ENCODE peak calls at places on chromosomes 2 and 18, in nine cellular contexts. E is bronchial epithelial cell, Y is prostate gland, L is pancreas, T is breast epithelium, Q is stomach, V is endodermal cell, W is mammary epithelial cell, B is body of pancreas. S is an unnamed sample.

GRCh38 chr18:79480171-79480981 is 84.6 kb downstream of the NFATC1 start:
- DNase-seq in E (no peak), V (no peak), T (no peak), B (no peak), L (peak; percentile 46), W (no peak), Q (no peak), Y (no peak), S (peak; percentile 66)

GRCh38 chr2:121475811-121476571 is 54.7 kb upstream of the RNU4ATAC start:
- DNase-seq in T (no peak), B (no peak), W (peak; percentile 73), Q (no peak), E (peak; percentile 76), L (no peak), Y (no peak), V (no peak), S (no peak)

GRCh38 chr18:47737198-47737830 is 193.1 kb downstream of the SMAD2 start:
- DNase-seq in Y (no peak), V (peak; percentile 14), Q (peak; percentile 7), B (no peak), L (no peak), W (no peak), T (no peak), E (no peak), S (no peak)

GRCh38 chr2:239319261-239319661 is 81.6 kb downstream of the HDAC4 start:
- DNase-seq in W (no peak), T (no peak), L (no peak), V (peak; percentile 44), Y (no peak), E (peak; percentile 7), B (peak; percentile 43), Q (peak; percentile 63), S (peak; percentile 89)

GRCh38 chr18:63002305-63002704 is 287.0 kb downstream of the PHLPP1 start:
- DNase-seq in B (no peak), L (no peak), T (no peak), W (no peak), Q (no peak), V (no peak), Y (no peak), E (no peak), S (no peak)

GRCh38 chr18:4250141-4250540 is 205.0 kb downstream of the DLGAP1 start:
- DNase-seq in Q (no peak), L (no peak), Y (no peak), B (no peak), V (no peak), T (no peak), E (no peak), W (no peak), S (no peak)

GRCh38 chr18:7116001-7116831 is 1.4 kb downstream of the LAMA1 start:
- DNase-seq in Q (no peak), V (peak; percentile 77), B (no peak), Y (no peak), W (peak; percentile 48), E (no peak), L (no peak), T (no peak), S (no peak)

GRCh38 chr2:232085179-232085578 is 123.7 kb downstream of the DIS3L2 start:
- DNase-seq in V (no peak), E (no peak), Y (no peak), B (no peak), W (no peak), Q (no peak), L (no peak), T (no peak), S (no peak)

GRCh38 chr2:191345788-191346187 is 100.6 kb downstream of the MYO1B start:
- DNase-seq in Y (no peak), V (no peak), E (peak; percentile 93), L (no peak), B (no peak), Q (no peak), T (no peak), W (peak; percentile 43), S (no peak)

GRCh38 chr2:231648579-231649174 is 56.0 kb downstream of the TEX44 start:
- DNase-seq in T (peak; percentile 81), V (peak; percentile 90), W (peak; percentile 52), Q (peak; percentile 89), E (peak; percentile 43), B (peak; percentile 84), Y (peak; percentile 61), L (peak; percentile 88), S (peak; percentile 91)

GRCh38 chr18:59148192-59148591 is 8.5 kb downstream of the SEC11C start:
- DNase-seq in T (peak; percentile 21), Q (peak; percentile 30), B (peak; percentile 59), L (peak; percentile 64), E (no peak), V (no peak), W (no peak), Y (peak; percentile 6), S (no peak)

DNA sequence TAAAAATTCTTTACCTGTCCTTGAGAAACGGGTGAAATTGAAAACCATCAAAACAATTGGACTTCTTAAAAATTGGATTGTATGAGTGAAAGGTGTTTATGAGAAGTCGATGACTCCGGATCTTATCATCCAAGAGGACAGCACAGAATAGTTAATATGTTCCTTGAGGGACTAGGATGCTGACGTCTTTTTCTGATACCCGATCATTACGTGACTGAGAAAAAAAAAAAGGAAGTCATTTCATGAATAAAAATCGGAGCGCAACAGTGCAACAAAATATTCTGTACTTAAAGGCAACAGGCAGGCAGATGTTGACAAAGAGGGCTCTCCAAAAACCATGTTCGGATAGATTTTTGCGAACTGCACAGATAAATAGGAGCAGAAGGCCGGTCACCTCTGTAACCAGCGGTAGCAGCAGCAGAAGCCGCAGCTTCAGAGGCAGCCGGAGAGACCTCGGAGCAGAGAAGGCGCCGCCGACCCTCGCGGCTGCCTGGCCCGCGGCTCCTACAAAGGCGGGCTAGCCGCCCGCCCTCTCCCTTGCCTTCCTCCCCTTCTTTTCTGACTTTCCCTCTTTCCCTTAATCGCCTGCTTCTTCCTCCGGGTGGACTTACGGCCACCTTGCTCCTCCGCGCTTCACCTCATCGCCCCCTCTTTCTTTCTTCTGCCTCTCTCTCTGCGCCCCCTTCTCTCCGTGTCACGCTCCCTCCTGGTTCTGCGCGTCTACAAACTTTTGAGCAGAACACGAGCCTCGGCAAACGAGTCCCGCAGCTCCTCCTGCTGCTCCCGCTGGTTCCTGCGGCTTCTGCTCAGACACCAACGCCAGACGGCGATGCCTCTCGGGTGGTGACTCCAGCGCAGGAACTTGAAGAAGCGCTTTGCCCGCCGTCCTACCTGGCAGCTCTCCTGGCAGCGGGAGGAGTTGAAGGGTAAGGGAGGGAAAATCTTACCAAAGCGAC is at the start of gene ADCYAP1:
- DNase-seq in W (no peak), Q (no peak), L (peak; percentile 58), V (peak; percentile 85), Y (no peak), B (no peak), T (no peak), E (no peak), S (no peak)
- H3K4me3 ChIP-seq in W (no peak within 1 kb of the TSS), Q (no peak within 1 kb of the TSS), L (no peak within 1 kb of the TSS), V (peak within 1 kb of the TSS; percentile 0), Y (no peak within 1 kb of the TSS), B (no peak within 1 kb of the TSS), T (no peak within 1 kb of the TSS), E (no peak within 1 kb of the TSS), S (no peak within 1 kb of the TSS)

GRCh38 chr2:39150890-39151497 is 30.1 kb upstream of the SOS1 start:
- DNase-seq in L (no peak), Y (no peak), W (no peak), T (no peak), E (no peak), V (no peak), B (no peak), Q (no peak), S (no peak)

GRCh38 chr2:39146022-39146421 is 25.2 kb upstream of the SOS1 start:
- DNase-seq in E (no peak), Y (no peak), Q (no peak), B (no peak), V (no peak), W (no peak), T (no peak), L (no peak), S (no peak)

GRCh38 chr2:39146630-39147029 is 25.8 kb upstream of the SOS1 start:
- DNase-seq in W (no peak), Y (no peak), V (no peak), T (no peak), L (no peak), E (no peak), Q (no peak), B (no peak), S (no peak)

GRCh38 chr2:39153312-39153711 is 32.5 kb upstream of the SOS1 start:
- DNase-seq in L (no peak), E (peak; percentile 37), V (no peak), W (peak; percentile 9), Q (no peak), T (no peak), B (no peak), Y (no peak), S (no peak)

GRCh38 chr2:39150102-39150562 is 29.3 kb upstream of the SOS1 start:
- DNase-seq in E (no peak), T (no peak), Q (no peak), Y (no peak), B (no peak), W (no peak), L (no peak), V (no peak), S (no peak)
- TF ChIP-seq CTCF in E (no peak), T (no peak), Q (no peak), Y (no peak), B (no peak), W (no peak), L (no peak), V (no peak), S (no peak)

DNA sequence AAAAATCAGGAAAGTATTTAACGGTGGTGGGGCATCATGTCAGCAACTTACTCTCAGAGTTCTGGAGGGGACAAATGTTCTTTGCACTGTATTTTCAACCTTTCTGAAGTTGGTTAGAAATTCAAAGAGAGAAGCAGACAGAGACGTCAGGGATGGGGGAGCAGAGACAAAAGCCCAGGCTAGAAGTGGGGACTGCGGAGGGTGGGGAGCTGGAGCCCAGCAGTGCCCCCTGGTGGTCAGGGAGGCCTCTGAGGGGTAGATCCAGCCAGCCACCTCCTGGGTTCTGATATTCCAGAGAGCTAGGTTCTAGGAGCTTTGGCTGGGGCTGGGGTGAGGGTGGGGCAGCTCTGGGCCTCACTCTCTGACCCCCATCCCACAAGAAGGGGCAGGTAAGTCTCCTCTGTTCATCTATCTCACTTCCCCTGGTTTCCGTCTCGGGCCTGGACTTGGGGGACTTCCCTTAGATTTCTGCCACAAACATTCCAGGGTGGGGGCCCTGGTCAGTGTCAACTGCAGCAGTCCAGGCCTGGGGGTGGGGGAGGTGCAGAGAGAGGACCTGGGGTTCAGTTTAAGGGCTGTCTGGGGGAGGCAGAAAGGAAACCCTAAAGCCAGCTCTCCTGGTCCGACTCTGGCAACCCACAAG is 8.9 kb downstream of the TNS1 start:
- DNase-seq in L (peak; percentile 93), Q (peak; percentile 78), E (peak; percentile 31), W (no peak), T (no peak), B (peak; percentile 83), V (peak; percentile 92), Y (no peak), S (peak; percentile 76)
- H3K4me3 ChIP-seq in L (peak overlapping the region; percentile 32), Q (no peak overlapping the region), E (no peak overlapping the region), W (no peak overlapping the region), T (peak overlapping the region; percentile 12), B (no peak overlapping the region), V (no peak overlapping the region), Y (no peak overlapping the region), S (no peak overlapping the region)

DNA sequence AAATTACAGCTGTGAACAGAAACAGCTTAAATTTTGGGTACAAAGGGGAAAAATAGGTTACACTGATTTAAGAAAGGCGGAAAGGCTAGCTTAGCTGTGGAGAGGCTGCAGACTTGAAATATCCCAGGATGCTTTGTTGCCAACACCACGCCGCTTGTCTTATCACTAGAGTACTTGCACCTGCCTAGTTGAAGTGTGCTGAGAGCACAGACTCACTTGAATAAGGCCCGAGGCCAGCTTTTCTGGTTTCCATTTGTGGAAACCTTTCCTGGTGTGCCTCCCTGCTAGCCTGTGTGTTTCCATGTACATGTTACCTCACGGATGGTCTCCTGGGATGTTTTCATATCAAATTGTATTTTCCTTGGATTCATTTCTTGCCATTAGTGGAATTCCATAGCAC is 3.2 kb downstream of the CABLES1 start:
- DNase-seq in V (no peak), T (no peak), E (no peak), L (no peak), B (peak; percentile 46), Q (peak; percentile 72), Y (no peak), W (no peak), S (no peak)
- TF ChIP-seq CTCF in V (no peak), T (no peak), E (no peak), L (no peak), B (no peak), Q (no peak), Y (no peak), W (no peak), S (no peak)

S was measured in kidney.